ENCODE peak calls at places on chromosomes 6 and 20, in ten cellular contexts. One of them, this sample, is unnamed.
A peak's percentile ranks its signal among the peaks of the same experiment; 100 is the strongest.

GRCh38 chr20:38023181-38024085 is 9.8 kb downstream of the TTI1 start:
- DNase-seq in body of pancreas: no peak
- DNase-seq in pancreas: no peak
- DNase-seq in prostate gland: no peak
- DNase-seq in epithelial cell of proximal tubule: no peak
- DNase-seq in cardiac muscle cell: peak; percentile 74
- DNase-seq in HCT116: no peak
- DNase-seq in glutamatergic neuron: no peak
- DNase-seq in RWPE1: no peak
- DNase-seq in SK-N-SH: no peak
- DNase-seq in this sample: no peak

GRCh38 chr20:16246870-16247269 is 326.4 kb downstream of the KIF16B start:
- DNase-seq in body of pancreas: no peak
- DNase-seq in pancreas: no peak
- DNase-seq in prostate gland: no peak
- DNase-seq in epithelial cell of proximal tubule: no peak
- DNase-seq in cardiac muscle cell: no peak
- DNase-seq in HCT116: no peak
- DNase-seq in glutamatergic neuron: no peak
- DNase-seq in RWPE1: no peak
- DNase-seq in SK-N-SH: no peak
- DNase-seq in this sample: no peak

GRCh38 chr6:125183391-125183790 is 29.8 kb downstream of the TPD52L1 start:
- DNase-seq in body of pancreas: no peak
- DNase-seq in pancreas: no peak
- DNase-seq in prostate gland: no peak
- DNase-seq in epithelial cell of proximal tubule: no peak
- DNase-seq in cardiac muscle cell: no peak
- DNase-seq in HCT116: no peak
- DNase-seq in glutamatergic neuron: no peak
- DNase-seq in RWPE1: no peak
- DNase-seq in SK-N-SH: no peak
- DNase-seq in this sample: no peak

GRCh38 chr6:109441069-109441816 is 719 bp downstream of the SMPD2 start:
- DNase-seq in body of pancreas: peak; percentile 65
- DNase-seq in pancreas: peak; percentile 74
- DNase-seq in prostate gland: peak; percentile 41
- DNase-seq in epithelial cell of proximal tubule: no peak
- DNase-seq in cardiac muscle cell: peak; percentile 56
- DNase-seq in HCT116: no peak
- DNase-seq in glutamatergic neuron: peak; percentile 64
- DNase-seq in RWPE1: peak; percentile 28
- DNase-seq in SK-N-SH: peak; percentile 69
- DNase-seq in this sample: peak; percentile 67

GRCh38 chr20:32281711-32282110 is 4.3 kb downstream of the KIF3B start:
- DNase-seq in body of pancreas: no peak
- DNase-seq in pancreas: no peak
- DNase-seq in prostate gland: no peak
- DNase-seq in epithelial cell of proximal tubule: no peak
- DNase-seq in cardiac muscle cell: no peak
- DNase-seq in HCT116: no peak
- DNase-seq in glutamatergic neuron: no peak
- DNase-seq in RWPE1: no peak
- DNase-seq in SK-N-SH: no peak
- DNase-seq in this sample: no peak

GRCh38 chr6:6696867-6697531 is 108.5 kb downstream of the LY86 start:
- DNase-seq in body of pancreas: peak; percentile 69
- DNase-seq in pancreas: peak; percentile 80
- DNase-seq in prostate gland: no peak
- DNase-seq in epithelial cell of proximal tubule: no peak
- DNase-seq in cardiac muscle cell: peak; percentile 78
- DNase-seq in HCT116: peak; percentile 63
- DNase-seq in glutamatergic neuron: peak; percentile 66
- DNase-seq in RWPE1: peak; percentile 16
- DNase-seq in SK-N-SH: peak; percentile 45
- DNase-seq in this sample: peak; percentile 89

GRCh38 chr20:25022680-25023079 is 30.1 kb upstream of the APMAP start:
- DNase-seq in body of pancreas: peak; percentile 85
- DNase-seq in pancreas: peak; percentile 96
- DNase-seq in prostate gland: no peak
- DNase-seq in epithelial cell of proximal tubule: no peak
- DNase-seq in cardiac muscle cell: no peak
- DNase-seq in HCT116: no peak
- DNase-seq in glutamatergic neuron: peak; percentile 8
- DNase-seq in RWPE1: peak; percentile 89
- DNase-seq in SK-N-SH: no peak
- DNase-seq in this sample: peak; percentile 95

GRCh38 chr20:16692442-16692841 is 37.4 kb upstream of the SNRPB2 start:
- DNase-seq in body of pancreas: no peak
- DNase-seq in pancreas: no peak
- DNase-seq in prostate gland: no peak
- DNase-seq in epithelial cell of proximal tubule: no peak
- DNase-seq in cardiac muscle cell: no peak
- DNase-seq in HCT116: no peak
- DNase-seq in glutamatergic neuron: no peak
- DNase-seq in RWPE1: no peak
- DNase-seq in SK-N-SH: no peak
- DNase-seq in this sample: no peak

GRCh38 chr6:55888917-55889316 is 13.5 kb upstream of the BMP5 start:
- DNase-seq in body of pancreas: no peak
- DNase-seq in pancreas: no peak
- DNase-seq in prostate gland: no peak
- DNase-seq in epithelial cell of proximal tubule: no peak
- DNase-seq in cardiac muscle cell: no peak
- DNase-seq in HCT116: no peak
- DNase-seq in glutamatergic neuron: no peak
- DNase-seq in RWPE1: no peak
- DNase-seq in SK-N-SH: no peak
- DNase-seq in this sample: no peak

GRCh38 chr6:55882731-55883595 is 7.6 kb upstream of the BMP5 start:
- DNase-seq in body of pancreas: peak; percentile 11
- DNase-seq in pancreas: no peak
- DNase-seq in prostate gland: no peak
- DNase-seq in epithelial cell of proximal tubule: peak; percentile 65
- DNase-seq in cardiac muscle cell: peak; percentile 82
- DNase-seq in HCT116: no peak
- DNase-seq in glutamatergic neuron: no peak
- DNase-seq in RWPE1: peak; percentile 59
- DNase-seq in SK-N-SH: no peak
- DNase-seq in this sample: peak; percentile 74

DNA sequence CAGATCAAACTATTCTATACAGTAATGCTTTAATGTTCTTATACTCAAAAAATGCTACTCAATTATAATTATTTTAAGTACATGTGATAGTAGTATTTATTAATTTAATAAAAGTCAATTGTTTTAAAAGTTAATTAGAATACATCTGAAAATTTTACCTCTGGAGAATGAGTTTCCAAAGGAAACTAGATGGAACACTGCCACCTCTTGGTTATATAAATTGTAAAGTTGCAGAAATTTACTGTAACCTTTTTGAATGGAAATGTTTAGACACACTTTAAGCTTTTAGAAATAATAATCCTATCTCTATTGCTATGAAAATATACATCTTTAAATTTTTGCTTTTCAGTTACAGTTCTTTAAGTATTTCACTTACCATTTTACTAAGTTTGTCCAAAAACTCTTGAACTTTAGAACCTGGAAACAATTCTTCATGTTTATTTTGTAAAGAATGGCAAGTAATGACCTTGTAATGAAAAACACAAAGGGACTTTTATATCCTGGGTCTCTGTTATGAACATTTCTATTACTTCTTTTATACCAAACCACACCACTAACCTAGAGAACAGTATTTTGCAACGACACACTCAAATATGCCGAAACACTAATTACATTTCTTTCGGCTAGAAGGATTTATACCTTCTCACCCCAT is 10.9 kb upstream of the BMP5 start:
- DNase-seq in body of pancreas: no peak
- DNase-seq in pancreas: no peak
- DNase-seq in prostate gland: no peak
- DNase-seq in epithelial cell of proximal tubule: no peak
- DNase-seq in cardiac muscle cell: peak; percentile 35
- DNase-seq in HCT116: peak; percentile 3
- DNase-seq in glutamatergic neuron: no peak
- DNase-seq in RWPE1: no peak
- DNase-seq in SK-N-SH: no peak
- DNase-seq in this sample: peak; percentile 30
- TF ChIP-seq CTCF in body of pancreas: no peak
- TF ChIP-seq CTCF in pancreas: no peak
- TF ChIP-seq CTCF in prostate gland: peak; percentile 41
- TF ChIP-seq CTCF in epithelial cell of proximal tubule: peak; percentile 55
- TF ChIP-seq CTCF in cardiac muscle cell: peak; percentile 38
- TF ChIP-seq CTCF in HCT116: peak; percentile 47
- TF ChIP-seq CTCF in glutamatergic neuron: peak; percentile 57
- TF ChIP-seq CTCF in RWPE1: peak; percentile 40
- TF ChIP-seq CTCF in SK-N-SH: peak; percentile 63
- TF ChIP-seq CTCF in this sample: peak; percentile 26

DNA sequence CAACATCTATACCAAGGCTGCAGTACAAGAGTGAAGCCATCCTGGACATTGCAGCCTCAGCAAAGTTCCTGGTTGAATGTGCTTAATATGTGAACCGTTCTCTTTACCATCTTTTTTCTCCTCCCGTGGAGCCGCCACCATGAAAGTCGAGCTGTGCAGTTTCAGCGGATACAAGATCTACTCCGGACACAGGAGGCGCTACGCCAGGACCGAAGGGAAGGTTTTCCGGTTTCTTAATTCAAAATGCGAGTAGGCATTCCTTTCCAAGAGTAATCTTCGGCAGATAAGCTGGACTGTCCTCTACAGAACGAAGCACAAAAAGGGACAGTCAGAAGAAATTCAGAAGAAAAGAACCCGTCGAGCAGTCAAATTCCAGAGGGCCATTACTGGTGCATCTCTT is 8.4 kb upstream of the LINC00237 start:
- DNase-seq in body of pancreas: no peak
- DNase-seq in pancreas: no peak
- DNase-seq in prostate gland: no peak
- DNase-seq in epithelial cell of proximal tubule: no peak
- DNase-seq in cardiac muscle cell: no peak
- DNase-seq in HCT116: no peak
- DNase-seq in glutamatergic neuron: no peak
- DNase-seq in RWPE1: no peak
- DNase-seq in SK-N-SH: no peak
- DNase-seq in this sample: no peak
- TF ChIP-seq CTCF in body of pancreas: no peak
- TF ChIP-seq CTCF in pancreas: no peak
- TF ChIP-seq CTCF in prostate gland: no peak
- TF ChIP-seq CTCF in epithelial cell of proximal tubule: no peak
- TF ChIP-seq CTCF in cardiac muscle cell: no peak
- TF ChIP-seq CTCF in HCT116: no peak
- TF ChIP-seq CTCF in glutamatergic neuron: no peak
- TF ChIP-seq CTCF in RWPE1: no peak
- TF ChIP-seq CTCF in SK-N-SH: no peak
- TF ChIP-seq CTCF in this sample: no peak

GRCh38 chr6:16333580-16333979 is 95.2 kb downstream of the GMPR start:
- DNase-seq in body of pancreas: no peak
- DNase-seq in pancreas: no peak
- DNase-seq in prostate gland: no peak
- DNase-seq in epithelial cell of proximal tubule: peak; percentile 80
- DNase-seq in cardiac muscle cell: peak; percentile 55
- DNase-seq in HCT116: no peak
- DNase-seq in glutamatergic neuron: no peak
- DNase-seq in RWPE1: peak; percentile 66
- DNase-seq in SK-N-SH: no peak
- DNase-seq in this sample: peak; percentile 94

GRCh38 chr6:16335176-16335575 is 96.8 kb downstream of the GMPR start:
- DNase-seq in body of pancreas: no peak
- DNase-seq in pancreas: no peak
- DNase-seq in prostate gland: no peak
- DNase-seq in epithelial cell of proximal tubule: no peak
- DNase-seq in cardiac muscle cell: no peak
- DNase-seq in HCT116: no peak
- DNase-seq in glutamatergic neuron: no peak
- DNase-seq in RWPE1: no peak
- DNase-seq in SK-N-SH: no peak
- DNase-seq in this sample: no peak

GRCh38 chr6:16331328-16332174 is 93.2 kb downstream of the GMPR start:
- DNase-seq in body of pancreas: peak; percentile 74
- DNase-seq in pancreas: peak; percentile 79
- DNase-seq in prostate gland: peak; percentile 53
- DNase-seq in epithelial cell of proximal tubule: no peak
- DNase-seq in cardiac muscle cell: peak; percentile 89
- DNase-seq in HCT116: no peak
- DNase-seq in glutamatergic neuron: peak; percentile 79
- DNase-seq in RWPE1: peak; percentile 72
- DNase-seq in SK-N-SH: peak; percentile 83
- DNase-seq in this sample: peak; percentile 82

GRCh38 chr6:16334671-16335070 is 96.3 kb downstream of the GMPR start:
- DNase-seq in body of pancreas: peak; percentile 72
- DNase-seq in pancreas: no peak
- DNase-seq in prostate gland: peak; percentile 24
- DNase-seq in epithelial cell of proximal tubule: peak; percentile 76
- DNase-seq in cardiac muscle cell: peak; percentile 94
- DNase-seq in HCT116: no peak
- DNase-seq in glutamatergic neuron: no peak
- DNase-seq in RWPE1: peak; percentile 86
- DNase-seq in SK-N-SH: no peak
- DNase-seq in this sample: peak; percentile 96

GRCh38 chr6:16332175-16332542 is 93.8 kb downstream of the GMPR start:
- DNase-seq in body of pancreas: peak; percentile 80
- DNase-seq in pancreas: peak; percentile 81
- DNase-seq in prostate gland: peak; percentile 83
- DNase-seq in epithelial cell of proximal tubule: no peak
- DNase-seq in cardiac muscle cell: peak; percentile 86
- DNase-seq in HCT116: no peak
- DNase-seq in glutamatergic neuron: peak; percentile 80
- DNase-seq in RWPE1: peak; percentile 67
- DNase-seq in SK-N-SH: peak; percentile 81
- DNase-seq in this sample: peak; percentile 78
- TF ChIP-seq CTCF in body of pancreas: peak; percentile 77
- TF ChIP-seq CTCF in pancreas: peak; percentile 70
- TF ChIP-seq CTCF in prostate gland: peak; percentile 96
- TF ChIP-seq CTCF in epithelial cell of proximal tubule: peak; percentile 98
- TF ChIP-seq CTCF in cardiac muscle cell: peak; percentile 90
- TF ChIP-seq CTCF in HCT116: peak; percentile 92
- TF ChIP-seq CTCF in glutamatergic neuron: peak; percentile 86
- TF ChIP-seq CTCF in RWPE1: peak; percentile 79
- TF ChIP-seq CTCF in SK-N-SH: peak; percentile 96
- TF ChIP-seq CTCF in this sample: peak; percentile 93

GRCh38 chr6:106510090-106510970 is 119.0 kb downstream of the RTN4IP1 start:
- DNase-seq in body of pancreas: peak; percentile 67
- DNase-seq in pancreas: peak; percentile 76
- DNase-seq in prostate gland: peak; percentile 65
- DNase-seq in epithelial cell of proximal tubule: no peak
- DNase-seq in cardiac muscle cell: peak; percentile 61
- DNase-seq in HCT116: no peak
- DNase-seq in glutamatergic neuron: peak; percentile 53
- DNase-seq in RWPE1: peak; percentile 69
- DNase-seq in SK-N-SH: peak; percentile 68
- DNase-seq in this sample: peak; percentile 95

GRCh38 chr6:106508836-106509235 is 120.5 kb downstream of the RTN4IP1 start:
- DNase-seq in body of pancreas: no peak
- DNase-seq in pancreas: no peak
- DNase-seq in prostate gland: peak; percentile 61
- DNase-seq in epithelial cell of proximal tubule: no peak
- DNase-seq in cardiac muscle cell: peak; percentile 79
- DNase-seq in HCT116: no peak
- DNase-seq in glutamatergic neuron: no peak
- DNase-seq in RWPE1: no peak
- DNase-seq in SK-N-SH: no peak
- DNase-seq in this sample: peak; percentile 81

GRCh38 chr6:106512048-106512957 is 117.0 kb downstream of the RTN4IP1 start:
- DNase-seq in body of pancreas: peak; percentile 78
- DNase-seq in pancreas: peak; percentile 87
- DNase-seq in prostate gland: peak; percentile 56
- DNase-seq in epithelial cell of proximal tubule: no peak
- DNase-seq in cardiac muscle cell: peak; percentile 44
- DNase-seq in HCT116: no peak
- DNase-seq in glutamatergic neuron: peak; percentile 43
- DNase-seq in RWPE1: no peak
- DNase-seq in SK-N-SH: peak; percentile 61
- DNase-seq in this sample: peak; percentile 62

GRCh38 chr6:106511274-106512047 is 117.8 kb downstream of the RTN4IP1 start:
- DNase-seq in body of pancreas: peak; percentile 47
- DNase-seq in pancreas: peak; percentile 71
- DNase-seq in prostate gland: peak; percentile 28
- DNase-seq in epithelial cell of proximal tubule: no peak
- DNase-seq in cardiac muscle cell: peak; percentile 53
- DNase-seq in HCT116: no peak
- DNase-seq in glutamatergic neuron: peak; percentile 28
- DNase-seq in RWPE1: peak; percentile 60
- DNase-seq in SK-N-SH: peak; percentile 60
- DNase-seq in this sample: peak; percentile 72

GRCh38 chr6:106509420-106510089 is 119.7 kb downstream of the RTN4IP1 start:
- DNase-seq in body of pancreas: peak; percentile 22
- DNase-seq in pancreas: no peak
- DNase-seq in prostate gland: no peak
- DNase-seq in epithelial cell of proximal tubule: no peak
- DNase-seq in cardiac muscle cell: no peak
- DNase-seq in HCT116: no peak
- DNase-seq in glutamatergic neuron: peak; percentile 40
- DNase-seq in RWPE1: no peak
- DNase-seq in SK-N-SH: peak; percentile 17
- DNase-seq in this sample: no peak
- TF ChIP-seq CTCF in body of pancreas: no peak
- TF ChIP-seq CTCF in pancreas: no peak
- TF ChIP-seq CTCF in prostate gland: no peak
- TF ChIP-seq CTCF in epithelial cell of proximal tubule: no peak
- TF ChIP-seq CTCF in cardiac muscle cell: peak; percentile 12
- TF ChIP-seq CTCF in HCT116: no peak
- TF ChIP-seq CTCF in glutamatergic neuron: peak; percentile 37
- TF ChIP-seq CTCF in RWPE1: no peak
- TF ChIP-seq CTCF in SK-N-SH: no peak
- TF ChIP-seq CTCF in this sample: no peak